ENCODE peak calls at places on chromosome 2, in eight cellular contexts. M, X, L, W, A, C, G and P are unnamed samples.

GRCh38 chr2:190179754-190180312 is 117.3 kb upstream of the MSTN start:
- DNase-seq in M (no peak), X (no peak), L (no peak), W (no peak), A (no peak), C (no peak), G (no peak), P (no peak)

GRCh38 chr2:38505779-38506178 is 96.9 kb downstream of the HNRNPLL start:
- DNase-seq in M (no peak), X (peak), L (no peak), W (no peak), A (peak), C (no peak), G (peak), P (no peak)

GRCh38 chr2:176415946-176416499 is 146.8 kb downstream of the MTX2 start:
- DNase-seq in M (no peak), X (no peak), L (no peak), W (no peak), A (no peak), C (no peak), G (no peak), P (no peak)

GRCh38 chr2:202638710-202639109 is 3.9 kb downstream of the FAM117B start:
- DNase-seq in M (no peak), X (no peak), L (no peak), W (no peak), A (no peak), C (no peak), G (no peak), P (no peak)

GRCh38 chr2:8539743-8540551 is 141.9 kb upstream of the ID2 start:
- DNase-seq in M (no peak), X (no peak), L (peak), W (peak), A (peak), C (no peak), G (no peak), P (no peak)

GRCh38 chr2:230899287-230899686 is 25.8 kb downstream of the GPR55 start:
- DNase-seq in M (peak), X (no peak), L (no peak), W (no peak), A (no peak), C (no peak), G (peak), P (peak)

GRCh38 chr2:96502891-96503636 is 2.1 kb downstream of the NEURL3 start:
- DNase-seq in M (no peak), X (peak), L (no peak), W (peak), A (peak), C (no peak), G (no peak), P (peak)

GRCh38 chr2:241702405-241703127 is 727 bp downstream of the ING5 start:
- DNase-seq in M (peak), X (peak), L (peak), W (peak), A (peak), C (peak), G (peak), P (peak)

GRCh38 chr2:10513201-10513600 is 65.1 kb upstream of the ODC1 start:
- DNase-seq in M (no peak), X (no peak), L (no peak), W (no peak), A (peak), C (no peak), G (no peak), P (no peak)

GRCh38 chr2:223937535-223937934 is 7.6 kb downstream of the WDFY1 start:
- DNase-seq in M (no peak), X (no peak), L (no peak), W (no peak), A (no peak), C (no peak), G (no peak), P (no peak)

GRCh38 chr2:211745295-211746097 is 793.1 kb downstream of the ERBB4 start:
- DNase-seq in M (no peak), X (no peak), L (peak), W (peak), A (no peak), C (no peak), G (no peak), P (no peak)

GRCh38 chr2:43207553-43208300 is 18.7 kb downstream of the ZFP36L2 start:
- DNase-seq in M (no peak), X (no peak), L (no peak), W (peak), A (no peak), C (no peak), G (no peak), P (no peak)

GRCh38 chr2:151999058-151999457 is 99.8 kb downstream of the CACNB4 start:
- DNase-seq in M (peak), X (peak), L (peak), W (peak), A (peak), C (no peak), G (no peak), P (no peak)